ENCODE peak calls at places on chromosomes 5 and 9, in five cellular contexts. One of them, this sample, is unnamed.

GRCh38 chr5:4947899-4948556 is 192.1 kb upstream of the ADAMTS16 start:
- DNase-seq in neuronal stem cell: no peak
- DNase-seq in mesenchymal stem cell: no peak
- DNase-seq in IMR-90: no peak
- DNase-seq in H1: no peak
- DNase-seq in this sample: no peak

GRCh38 chr5:95725937-95726810 is 5.0 kb upstream of the RHOBTB3 start:
- DNase-seq in neuronal stem cell: no peak
- DNase-seq in mesenchymal stem cell: peak; percentile 31
- DNase-seq in IMR-90: peak; percentile 74
- DNase-seq in H1: no peak
- DNase-seq in this sample: no peak

GRCh38 chr5:115459844-115460243 is 84.7 kb downstream of the FEM1C start:
- DNase-seq in neuronal stem cell: no peak
- DNase-seq in mesenchymal stem cell: peak; percentile 47
- DNase-seq in IMR-90: peak; percentile 61
- DNase-seq in H1: no peak
- DNase-seq in this sample: no peak

GRCh38 chr9:107430071-107430470 is 59.5 kb downstream of the KLF4 start:
- DNase-seq in neuronal stem cell: no peak
- DNase-seq in mesenchymal stem cell: no peak
- DNase-seq in IMR-90: no peak
- DNase-seq in H1: no peak
- DNase-seq in this sample: no peak

GRCh38 chr9:137454145-137454505 is 5.0 kb downstream of the NSMF start:
- DNase-seq in neuronal stem cell: peak; percentile 76
- DNase-seq in mesenchymal stem cell: no peak
- DNase-seq in IMR-90: no peak
- DNase-seq in H1: peak; percentile 86
- DNase-seq in this sample: peak; percentile 62

GRCh38 chr5:133117930-133118445 is 66.2 kb downstream of the HSPA4 start:
- DNase-seq in neuronal stem cell: no peak
- DNase-seq in mesenchymal stem cell: no peak
- DNase-seq in IMR-90: no peak
- DNase-seq in H1: peak; percentile 38
- DNase-seq in this sample: no peak

GRCh38 chr5:117594165-117594564 is 1019.5 kb upstream of the SEMA6A start:
- DNase-seq in neuronal stem cell: no peak
- DNase-seq in mesenchymal stem cell: peak; percentile 5
- DNase-seq in IMR-90: no peak
- DNase-seq in H1: no peak
- DNase-seq in this sample: peak; percentile 2

GRCh38 chr5:139667001-139667729 is 19.0 kb downstream of the CXXC5 start:
- DNase-seq in neuronal stem cell: no peak
- DNase-seq in mesenchymal stem cell: no peak
- DNase-seq in IMR-90: no peak
- DNase-seq in H1: no peak
- DNase-seq in this sample: no peak

GRCh38 chr5:161094411-161094810 is 242.4 kb upstream of the ATP10B start:
- DNase-seq in neuronal stem cell: no peak
- DNase-seq in mesenchymal stem cell: no peak
- DNase-seq in IMR-90: peak; percentile 3
- DNase-seq in H1: no peak
- DNase-seq in this sample: no peak

GRCh38 chr9:137359850-137360249 is 57.8 kb upstream of the NRARP start:
- DNase-seq in neuronal stem cell: no peak
- DNase-seq in mesenchymal stem cell: no peak
- DNase-seq in IMR-90: no peak
- DNase-seq in H1: no peak
- DNase-seq in this sample: no peak

DNA sequence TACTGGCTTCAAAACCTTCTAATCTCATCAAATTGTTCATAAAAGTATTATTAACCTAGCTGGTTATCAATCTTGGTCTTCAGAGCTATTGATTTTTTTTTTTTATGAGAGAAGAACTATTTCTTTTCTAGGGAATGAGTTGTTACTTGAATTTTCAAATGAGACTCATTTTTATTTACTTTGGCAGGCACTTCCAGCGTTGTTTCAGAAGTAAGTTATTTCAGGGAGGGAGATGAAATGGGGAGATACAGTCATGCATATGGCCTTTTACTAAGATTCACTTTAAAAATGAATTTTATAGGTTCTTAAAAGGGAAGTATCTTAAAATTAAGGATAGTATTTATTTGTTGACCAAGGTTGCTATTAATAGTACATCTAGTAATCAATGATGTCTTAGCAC is 129.6 kb downstream of the IZUMO3 start:
- DNase-seq in neuronal stem cell: no peak
- DNase-seq in mesenchymal stem cell: no peak
- DNase-seq in IMR-90: no peak
- DNase-seq in H1: no peak
- DNase-seq in this sample: no peak
- H4K8ac ChIP-seq in neuronal stem cell: no peak overlapping the region
- H4K8ac ChIP-seq in mesenchymal stem cell: no peak overlapping the region
- H4K8ac ChIP-seq in IMR-90: no peak overlapping the region
- H4K8ac ChIP-seq in H1: no peak overlapping the region
- H4K8ac ChIP-seq in this sample: no peak overlapping the region

GRCh38 chr5:107712359-107712870 is 41.7 kb upstream of the EFNA5 start:
- DNase-seq in neuronal stem cell: no peak
- DNase-seq in mesenchymal stem cell: no peak
- DNase-seq in IMR-90: no peak
- DNase-seq in H1: no peak
- DNase-seq in this sample: no peak
- H3K4me3 ChIP-seq in neuronal stem cell: no peak overlapping the region
- H3K4me3 ChIP-seq in mesenchymal stem cell: no peak overlapping the region
- H3K4me3 ChIP-seq in IMR-90: no peak overlapping the region
- H3K4me3 ChIP-seq in H1: no peak overlapping the region
- H3K4me3 ChIP-seq in this sample: no peak overlapping the region

DNA sequence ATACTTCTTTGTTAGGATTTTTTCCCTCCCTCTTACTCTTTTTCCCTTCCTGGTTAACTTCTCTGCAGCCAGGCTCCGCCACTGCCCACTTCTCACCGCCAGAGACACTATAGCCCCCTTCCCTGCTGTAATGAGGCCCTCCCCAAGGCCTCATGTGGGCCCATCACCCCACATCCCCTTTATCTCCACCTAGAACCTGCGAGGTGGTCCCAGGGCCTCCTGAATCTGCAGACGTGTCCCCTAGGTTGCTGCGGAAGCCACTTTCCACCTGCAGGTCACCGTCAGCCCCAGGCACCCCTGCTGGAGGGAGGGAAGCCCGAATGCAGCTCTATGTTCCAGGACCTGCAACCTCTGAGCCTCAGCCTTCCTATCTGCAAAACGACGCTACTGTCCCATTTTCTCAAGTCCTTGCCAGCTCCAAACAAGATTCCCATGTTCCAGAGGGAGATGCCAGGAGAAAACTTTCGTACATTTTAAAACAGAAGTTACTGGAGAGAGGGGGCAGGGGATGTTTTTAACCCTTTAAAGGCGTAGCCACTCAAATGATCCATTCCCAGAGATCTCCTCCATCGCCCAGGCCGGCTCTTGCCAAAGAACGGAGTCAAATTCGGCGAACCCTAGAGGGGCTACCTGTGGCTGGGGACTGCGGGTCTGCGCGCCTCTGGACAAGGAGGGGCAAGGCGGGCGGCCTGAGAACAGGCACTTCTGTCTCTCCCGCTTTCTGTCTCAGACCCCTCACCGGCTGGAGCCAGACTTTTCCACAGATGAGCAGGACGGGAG is 929 bp downstream of the SH3PXD2B start:
- DNase-seq in neuronal stem cell: peak; percentile 71
- DNase-seq in mesenchymal stem cell: peak; percentile 90
- DNase-seq in IMR-90: peak; percentile 74
- DNase-seq in H1: peak; percentile 72
- DNase-seq in this sample: peak; percentile 92
- H4K8ac ChIP-seq in neuronal stem cell: no peak overlapping the region
- H4K8ac ChIP-seq in mesenchymal stem cell: peak overlapping the region; percentile 83
- H4K8ac ChIP-seq in IMR-90: peak overlapping the region; percentile 83
- H4K8ac ChIP-seq in H1: peak overlapping the region; percentile 91
- H4K8ac ChIP-seq in this sample: no peak overlapping the region

GRCh38 chr9:91905958-91906585 is 44.0 kb downstream of the ROR2 start:
- DNase-seq in neuronal stem cell: no peak
- DNase-seq in mesenchymal stem cell: no peak
- DNase-seq in IMR-90: no peak
- DNase-seq in H1: no peak
- DNase-seq in this sample: no peak
- H3K4me3 ChIP-seq in neuronal stem cell: no peak overlapping the region
- H3K4me3 ChIP-seq in mesenchymal stem cell: no peak overlapping the region
- H3K4me3 ChIP-seq in IMR-90: no peak overlapping the region
- H3K4me3 ChIP-seq in H1: no peak overlapping the region
- H3K4me3 ChIP-seq in this sample: no peak overlapping the region

GRCh38 chr5:9617739-9618504 is 12.2 kb downstream of the TAS2R1 start:
- DNase-seq in neuronal stem cell: no peak
- DNase-seq in mesenchymal stem cell: peak; percentile 9
- DNase-seq in IMR-90: no peak
- DNase-seq in H1: no peak
- DNase-seq in this sample: no peak
- H4K8ac ChIP-seq in neuronal stem cell: no peak overlapping the region
- H4K8ac ChIP-seq in mesenchymal stem cell: no peak overlapping the region
- H4K8ac ChIP-seq in IMR-90: no peak overlapping the region
- H4K8ac ChIP-seq in H1: no peak overlapping the region
- H4K8ac ChIP-seq in this sample: no peak overlapping the region